ENCODE peak calls at places on chromosomes 2 and 18, in seven cellular contexts. S, K, M, R, D, Y and O are unnamed samples.

GRCh38 chr2:147030966-147031760 is 813.7 kb upstream of the ACVR2A start:
- DNase-seq in S (no peak), K (peak; percentile 52), M (no peak), R (no peak), D (no peak), Y (no peak), O (no peak)

GRCh38 chr2:118677546-118677945 is 169.9 kb downstream of the EN1 start:
- DNase-seq in S (no peak), K (no peak), M (no peak), R (no peak), D (no peak), Y (no peak), O (no peak)

GRCh38 chr2:36528761-36529392 is 69.1 kb downstream of the FEZ2 start:
- DNase-seq in S (no peak), K (no peak), M (no peak), R (no peak), D (no peak), Y (no peak), O (no peak)

GRCh38 chr2:176991421-176991820 is 221.2 kb upstream of the HNRNPA3 start:
- DNase-seq in S (no peak), K (no peak), M (no peak), R (no peak), D (no peak), Y (no peak), O (no peak)

GRCh38 chr2:76280676-76281075 is 570.0 kb upstream of the GCFC2 start:
- DNase-seq in S (no peak), K (no peak), M (no peak), R (no peak), D (no peak), Y (no peak), O (no peak)

GRCh38 chr2:28951910-28952805 is 28.9 kb upstream of the TOGARAM2 start:
- DNase-seq in S (no peak), K (peak; percentile 84), M (peak; percentile 48), R (no peak), D (no peak), Y (no peak), O (no peak)

GRCh38 chr2:227884511-227884947 is 13.1 kb downstream of the DAW1 start:
- DNase-seq in S (peak; percentile 72), K (peak; percentile 80), M (no peak), R (peak; percentile 76), D (peak; percentile 77), Y (peak; percentile 91), O (peak; percentile 68)

GRCh38 chr2:141021611-141022010 is 1109.2 kb downstream of the LRP1B start:
- DNase-seq in S (no peak), K (peak; percentile 45), M (no peak), R (no peak), D (no peak), Y (no peak), O (no peak)

GRCh38 chr2:167187910-167188595 is 299.8 kb downstream of the XIRP2 start:
- DNase-seq in S (no peak), K (no peak), M (no peak), R (no peak), D (no peak), Y (no peak), O (no peak)

GRCh38 chr2:195304310-195304709 is 352.7 kb upstream of the SLC39A10 start:
- DNase-seq in S (no peak), K (peak; percentile 4), M (no peak), R (no peak), D (no peak), Y (no peak), O (no peak)

GRCh38 chr2:230879891-230880290 is 15.1 kb downstream of the ITM2C start:
- DNase-seq in S (no peak), K (no peak), M (no peak), R (no peak), D (no peak), Y (peak; percentile 47), O (no peak)

GRCh38 chr2:95121495-95122196 is at the start of gene MRPS5:
- DNase-seq in S (peak; percentile 78), K (peak; percentile 76), M (peak; percentile 73), R (peak; percentile 95), D (peak; percentile 94), Y (peak; percentile 92), O (peak; percentile 94)

GRCh38 chr2:157777425-157777824 is 98.7 kb downstream of the ACVR1 start:
- DNase-seq in S (no peak), K (peak; percentile 74), M (no peak), R (peak; percentile 26), D (peak; percentile 19), Y (peak; percentile 65), O (peak; percentile 19)

GRCh38 chr2:68977453-68977852 is 3.0 kb downstream of the GKN1 start:
- DNase-seq in S (no peak), K (no peak), M (no peak), R (no peak), D (no peak), Y (no peak), O (no peak)

GRCh38 chr18:28080876-28081300 is 96.0 kb downstream of the CDH2 start:
- DNase-seq in S (no peak), K (no peak), M (no peak), R (no peak), D (no peak), Y (no peak), O (no peak)

GRCh38 chr2:69816923-69817542 is 12.4 kb upstream of the GMCL1 start:
- DNase-seq in S (peak; percentile 54), K (peak; percentile 91), M (peak; percentile 72), R (peak; percentile 59), D (peak; percentile 55), Y (peak; percentile 93), O (peak; percentile 53)

GRCh38 chr2:240965905-240966456 is 32.4 kb upstream of the SNED1 start:
- DNase-seq in S (no peak), K (no peak), M (peak; percentile 5), R (no peak), D (no peak), Y (peak; percentile 42), O (no peak)

GRCh38 chr2:225693259-225693658 is 293.7 kb downstream of the NYAP2 start:
- DNase-seq in S (no peak), K (no peak), M (no peak), R (no peak), D (no peak), Y (no peak), O (no peak)
- TF ChIP-seq CTCF in S (no peak), K (no peak), M (no peak), R (no peak), D (no peak), Y (no peak), O (no peak)

GRCh38 chr2:10041711-10042110 is 1.6 kb upstream of the KLF11 start:
- DNase-seq in S (no peak), K (no peak), M (no peak), R (no peak), D (no peak), Y (no peak), O (no peak)

GRCh38 chr2:10038123-10038522 is 5.2 kb upstream of the KLF11 start:
- DNase-seq in S (no peak), K (no peak), M (no peak), R (no peak), D (no peak), Y (no peak), O (no peak)

GRCh38 chr2:10038716-10039115 is 4.6 kb upstream of the KLF11 start:
- DNase-seq in S (no peak), K (no peak), M (no peak), R (no peak), D (no peak), Y (no peak), O (no peak)

GRCh38 chr2:10042301-10043161 is 819 bp upstream of the KLF11 start:
- DNase-seq in S (no peak), K (peak; percentile 91), M (peak; percentile 50), R (no peak), D (peak; percentile 50), Y (peak; percentile 84), O (peak; percentile 56)

GRCh38 chr2:10039658-10040410 is 3.5 kb upstream of the KLF11 start:
- DNase-seq in S (no peak), K (no peak), M (no peak), R (no peak), D (no peak), Y (no peak), O (no peak)
- TF ChIP-seq CTCF in S (no peak), K (no peak), M (no peak), R (no peak), D (no peak), Y (no peak), O (no peak)

GRCh38 chr2:70974592-70974991 is 3.8 kb upstream of the ANKRD53 start:
- DNase-seq in S (no peak), K (no peak), M (no peak), R (no peak), D (no peak), Y (no peak), O (no peak)
- TF ChIP-seq CTCF in S (no peak), K (no peak), M (no peak), R (no peak), D (no peak), Y (no peak), O (no peak)

DNA sequence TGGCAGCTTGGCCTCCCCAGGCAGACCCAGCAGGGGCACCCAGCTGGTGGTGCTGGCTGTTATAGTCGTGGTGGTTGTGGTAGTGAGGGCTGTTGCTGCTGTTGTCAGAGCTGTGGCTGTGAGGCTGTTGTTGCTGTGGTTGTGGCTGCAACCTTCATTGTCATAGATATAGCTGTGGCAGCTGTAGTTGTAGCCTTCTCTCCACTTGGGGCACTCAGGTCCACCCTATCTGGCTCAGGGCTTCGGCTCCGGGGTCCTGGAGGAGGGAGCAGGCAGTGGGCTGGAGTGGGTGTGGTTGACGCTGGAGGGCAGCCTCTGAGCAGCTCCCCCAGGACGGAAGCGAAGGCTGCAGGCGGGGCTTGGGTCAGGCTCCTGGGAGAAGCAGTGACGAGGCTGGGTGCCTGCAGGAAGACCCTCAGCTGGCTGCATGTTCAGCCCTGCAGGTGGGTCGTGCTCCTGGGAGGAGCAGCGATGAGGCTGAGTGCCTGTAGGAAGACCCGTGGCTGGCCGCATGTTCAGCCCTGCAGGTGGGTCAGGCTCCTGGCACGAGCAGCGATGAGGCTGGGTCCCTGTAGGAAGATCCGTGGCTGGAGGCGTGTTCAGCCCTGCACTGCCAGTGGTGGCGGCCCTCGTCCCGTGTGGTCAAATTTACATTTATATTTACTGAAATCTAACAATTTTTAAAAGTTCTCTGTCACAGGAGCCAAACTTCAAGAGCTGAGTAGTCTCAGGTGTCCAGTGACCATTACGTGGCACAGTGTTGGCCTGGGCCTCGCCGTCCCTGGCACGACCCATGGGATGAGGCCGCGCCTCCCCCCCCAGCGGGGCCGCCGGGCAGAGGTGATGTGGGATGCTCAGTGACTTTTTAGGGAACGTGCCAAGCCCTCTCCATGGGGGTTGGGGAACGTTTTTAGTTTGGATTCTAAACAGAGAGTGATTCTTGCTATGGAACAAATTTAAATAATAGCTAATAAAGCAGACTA is 79.2 kb upstream of the PXDN start:
- DNase-seq in S (peak; percentile 36), K (no peak), M (no peak), R (no peak), D (no peak), Y (no peak), O (no peak)
- TF ChIP-seq CTCF in S (peak; percentile 50), K (no peak), M (no peak), R (no peak), D (no peak), Y (no peak), O (no peak)